ENCODE peak calls at places on chromosomes 5 and 9, in seven cellular contexts. G is IMR-90, B is H1, P is mesenchymal stem cell, I is mesendoderm, X is neuronal stem cell, E is trophoblast cell. V is an unnamed sample.
A peak's percentile ranks its signal among the peaks of the same experiment; 100 is the strongest.

GRCh38 chr9:124394167-124394566 is 21.1 kb downstream of the PSMB7 start:
- DNase-seq in E (no peak), B (no peak), I (no peak), X (no peak), G (peak; percentile 32), P (no peak), V (no peak)

GRCh38 chr9:102185371-102185770 is 446.9 kb upstream of the GRIN3A start:
- DNase-seq in G (no peak), P (no peak), B (no peak), X (no peak), I (no peak), E (no peak), V (no peak)

GRCh38 chr5:141692919-141693848 is 11.2 kb upstream of the ARAP3 start:
- DNase-seq in P (peak; percentile 32), E (no peak), X (no peak), I (no peak), B (no peak), G (peak; percentile 55), V (no peak)

GRCh38 chr5:178392998-178393397 is 160.4 kb upstream of the PHYKPL start:
- DNase-seq in G (no peak), E (peak; percentile 19), X (no peak), B (no peak), P (no peak), I (no peak), V (no peak)

GRCh38 chr5:32443541-32444190 is 874 bp downstream of the ZFR start:
- DNase-seq in B (no peak), P (peak; percentile 63), X (peak; percentile 26), G (peak; percentile 25), I (peak; percentile 85), E (peak; percentile 37), V (peak; percentile 45)

GRCh38 chr9:16207161-16207560 is 654.3 kb downstream of the CCDC171 start:
- DNase-seq in E (no peak), I (no peak), B (no peak), G (peak; percentile 74), P (peak; percentile 18), X (no peak), V (no peak)

GRCh38 chr9:113673726-113674125 is 202.4 kb upstream of the ZNF618 start:
- DNase-seq in I (no peak), P (peak; percentile 72), B (no peak), E (no peak), G (peak; percentile 71), X (no peak), V (no peak)

GRCh38 chr9:93684806-93685553 is 108.6 kb downstream of the PHF2 start:
- DNase-seq in G (peak; percentile 24), B (no peak), E (no peak), I (peak; percentile 39), X (no peak), P (no peak), V (peak; percentile 32)

GRCh38 chr5:59722875-59723274 is 170.7 kb downstream of the PDE4D start:
- DNase-seq in X (no peak), P (peak; percentile 24), B (no peak), E (no peak), G (peak; percentile 24), I (no peak), V (no peak)

GRCh38 chr5:154242442-154242841 is 51.9 kb downstream of the GALNT10 start:
- DNase-seq in I (no peak), B (no peak), X (no peak), P (no peak), G (no peak), E (no peak), V (no peak)

GRCh38 chr9:130110596-130111021 is 56.9 kb downstream of the GPR107 start:
- DNase-seq in I (peak; percentile 19), P (peak; percentile 38), E (no peak), B (no peak), X (no peak), G (peak; percentile 59), V (no peak)

GRCh38 chr5:154878642-154879335 is 20.4 kb downstream of the CNOT8 start:
- DNase-seq in X (no peak), E (no peak), I (peak; percentile 61), P (no peak), B (no peak), G (no peak), V (no peak)

GRCh38 chr9:125430161-125430485 is 168.5 kb downstream of the GAPVD1 start:
- DNase-seq in B (no peak), G (no peak), E (no peak), X (no peak), I (no peak), P (no peak), V (no peak)

GRCh38 chr5:74327339-74327685 is 313.2 kb downstream of the ENC1 start:
- DNase-seq in B (no peak), G (no peak), X (no peak), E (no peak), I (no peak), P (no peak), V (no peak)

GRCh38 chr9:111284703-111285102 is 45.3 kb downstream of the OR2K2 start:
- DNase-seq in I (no peak), G (no peak), X (no peak), E (no peak), B (no peak), P (no peak), V (no peak)

GRCh38 chr5:41433552-41434181 is 76.7 kb downstream of the PLCXD3 start:
- DNase-seq in G (peak; percentile 11), I (peak; percentile 31), X (no peak), B (no peak), E (no peak), P (no peak), V (peak; percentile 41)

GRCh38 chr5:1137567-1138444 is 25.9 kb upstream of the SLC12A7 start:
- DNase-seq in X (no peak), I (no peak), P (peak; percentile 15), G (no peak), B (no peak), E (no peak), V (no peak)

GRCh38 chr5:134536876-134537275 is 11.4 kb downstream of the JADE2 start:
- DNase-seq in X (no peak), I (no peak), B (no peak), P (no peak), E (no peak), G (no peak), V (no peak)

GRCh38 chr5:68759593-68759992 is 334.2 kb upstream of the SLC30A5 start:
- DNase-seq in P (no peak), I (no peak), X (no peak), G (no peak), E (no peak), B (no peak), V (no peak)

GRCh38 chr5:68755293-68755692 is 338.5 kb upstream of the SLC30A5 start:
- DNase-seq in I (no peak), E (no peak), X (no peak), G (no peak), B (no peak), P (no peak), V (no peak)

GRCh38 chr5:68754536-68754935 is 339.3 kb upstream of the SLC30A5 start:
- DNase-seq in G (no peak), B (no peak), E (no peak), X (no peak), I (no peak), P (no peak), V (no peak)

GRCh38 chr5:68762201-68762600 is 331.6 kb upstream of the SLC30A5 start:
- DNase-seq in X (no peak), I (no peak), P (no peak), G (no peak), E (no peak), B (no peak), V (no peak)

GRCh38 chr5:68757813-68758212 is 336.0 kb upstream of the SLC30A5 start:
- DNase-seq in B (no peak), P (no peak), E (no peak), I (no peak), X (no peak), G (no peak), V (no peak)
- H3K4me1 ChIP-seq in B (no peaks in the 10 kb centered on the region), P (no peaks in the 10 kb centered on the region), E (no peaks in the 10 kb centered on the region), I (no peaks in the 10 kb centered on the region), X (no peaks in the 10 kb centered on the region), G (no peaks in the 10 kb centered on the region), V (no peaks in the 10 kb centered on the region)

DNA sequence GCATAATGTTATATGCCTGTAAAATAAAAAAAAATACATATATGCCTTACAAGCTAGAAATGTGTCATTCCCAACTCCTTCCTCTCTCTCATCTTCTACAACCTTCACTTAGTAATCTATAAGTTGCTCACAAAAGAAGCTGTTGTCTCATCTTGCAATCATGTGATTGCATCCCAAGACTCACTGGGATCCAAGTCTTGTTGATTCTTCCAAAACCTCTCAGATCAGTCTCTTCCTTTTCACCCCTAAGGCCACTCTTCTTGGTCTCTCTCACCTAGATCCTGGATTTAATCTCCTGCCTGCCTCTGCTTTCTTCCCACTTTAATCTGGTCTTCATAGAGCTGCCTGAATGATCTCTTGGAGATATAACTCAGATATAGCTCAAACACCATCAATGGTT is 261.1 kb upstream of the NR4A3 start:
- DNase-seq in I (no peak), G (no peak), B (no peak), X (no peak), E (no peak), P (no peak), V (no peak)
- H4K8ac ChIP-seq in I (no peak overlapping the region), G (no peak overlapping the region), B (no peak overlapping the region), X (no peak overlapping the region), E (no peak overlapping the region), P (no peak overlapping the region), V (no peak overlapping the region)

GRCh38 chr5:148967783-148968182 is 95.1 kb downstream of the SH3TC2 start:
- DNase-seq in X (no peak), G (no peak), B (no peak), E (no peak), I (no peak), P (peak; percentile 45), V (no peak)
- H3K4me1 ChIP-seq in X (peaks cover 2% of the 10 kb centered on the region), G (peaks cover 17% of the 10 kb centered on the region), B (no peaks in the 10 kb centered on the region), E (peaks cover 10% of the 10 kb centered on the region), I (no peaks in the 10 kb centered on the region), P (peaks cover 16% of the 10 kb centered on the region), V (peaks cover 5% of the 10 kb centered on the region)

GRCh38 chr5:127697894-127698600 is 5.1 kb upstream of the CCDC192 start:
- DNase-seq in G (peak; percentile 51), I (no peak), X (no peak), P (peak; percentile 68), B (no peak), E (peak; percentile 35), V (no peak)

GRCh38 chr5:127699416-127699815 is 3.8 kb upstream of the CCDC192 start:
- DNase-seq in E (no peak), P (peak; percentile 12), B (no peak), I (no peak), G (peak; percentile 17), X (no peak), V (no peak)

GRCh38 chr5:127694518-127695171 is 8.5 kb upstream of the CCDC192 start:
- DNase-seq in X (no peak), E (no peak), G (no peak), B (no peak), P (no peak), I (no peak), V (no peak)

GRCh38 chr5:127695336-127695735 is 7.9 kb upstream of the CCDC192 start:
- DNase-seq in B (no peak), X (no peak), G (no peak), I (no peak), P (no peak), E (no peak), V (no peak)

GRCh38 chr5:127696688-127697087 is 6.5 kb upstream of the CCDC192 start:
- DNase-seq in E (peak; percentile 81), X (no peak), P (peak; percentile 63), I (peak; percentile 34), B (no peak), G (peak; percentile 71), V (no peak)
- H4K8ac ChIP-seq in E (no peak overlapping the region), X (no peak overlapping the region), P (no peak overlapping the region), I (no peak overlapping the region), B (no peak overlapping the region), G (no peak overlapping the region), V (no peak overlapping the region)

GRCh38 chr5:160479926-160480325 is 58.3 kb downstream of the PTTG1 start:
- DNase-seq in G (peak; percentile 84), B (no peak), P (no peak), X (no peak), E (no peak), I (no peak), V (no peak)
- H3K4me1 ChIP-seq in G (peaks cover 3% of the 10 kb centered on the region), B (peaks cover 9% of the 10 kb centered on the region), P (peaks cover 14% of the 10 kb centered on the region), X (no peaks in the 10 kb centered on the region), E (no peaks in the 10 kb centered on the region), I (no peaks in the 10 kb centered on the region), V (peaks cover 12% of the 10 kb centered on the region)